ENCODE peak calls at places on chromosomes 4 and X, in five cellular contexts. R is NCI-H446, P is left lung, K is ureter, N is stromal cell of bone marrow. L is an unnamed sample.

GRCh38 chr4:123816970-123817688 is 420.5 kb downstream of the SPRY1 start:
- DNase-seq in R (no peak), P (no peak), K (no peak), N (no peak), L (no peak)

GRCh38 chrX:48761674-48762471 is at the start of gene GLOD5:
- DNase-seq in R (no peak), P (peak; percentile 82), K (peak; percentile 76), N (no peak), L (peak; percentile 40)

GRCh38 chr4:38366451-38366850 is 297.5 kb upstream of the KLF3 start:
- DNase-seq in R (no peak), P (no peak), K (peak; percentile 65), N (no peak), L (no peak)

GRCh38 chr4:7638984-7639789 is 204.5 kb upstream of the PSAPL1 start:
- DNase-seq in R (no peak), P (no peak), K (no peak), N (no peak), L (no peak)

GRCh38 chr4:159358226-159358625 is 255.3 kb downstream of the RAPGEF2 start:
- DNase-seq in R (no peak), P (no peak), K (no peak), N (peak; percentile 73), L (no peak)

GRCh38 chr4:6649216-6649615 is 8.7 kb downstream of the MRFAP1 start:
- DNase-seq in R (no peak), P (no peak), K (no peak), N (no peak), L (no peak)

GRCh38 chr4:15444879-15445576 is 17.2 kb downstream of the C1QTNF7 start:
- DNase-seq in R (no peak), P (no peak), K (no peak), N (no peak), L (no peak)

GRCh38 chr4:40924096-40924792 is 174.5 kb downstream of the NSUN7 start:
- DNase-seq in R (peak; percentile 25), P (peak; percentile 91), K (peak; percentile 58), N (no peak), L (peak; percentile 90)

GRCh38 chrX:14777484-14777883 is 95.4 kb downstream of the FANCB start:
- DNase-seq in R (no peak), P (no peak), K (no peak), N (peak; percentile 14), L (no peak)

GRCh38 chr4:127214936-127215335 is 417.8 kb upstream of the INTU start:
- DNase-seq in R (no peak), P (no peak), K (no peak), N (no peak), L (no peak)

GRCh38 chr4:181365671-181366070 is 877.5 kb upstream of the TENM3 start:
- DNase-seq in R (no peak), P (peak; percentile 57), K (no peak), N (no peak), L (no peak)

GRCh38 chr4:7655549-7656243 is 221.0 kb upstream of the PSAPL1 start:
- DNase-seq in R (no peak), P (no peak), K (no peak), N (no peak), L (no peak)

GRCh38 chr4:147103403-147103946 is 157.8 kb upstream of the TTC29 start:
- DNase-seq in R (no peak), P (no peak), K (peak; percentile 69), N (peak; percentile 99), L (no peak)

GRCh38 chr4:186134254-186134653 is 29.8 kb downstream of the FAM149A start:
- DNase-seq in R (no peak), P (no peak), K (no peak), N (no peak), L (no peak)

GRCh38 chr4:124890522-124890921 is 178.0 kb upstream of the ANKRD50 start:
- DNase-seq in R (no peak), P (no peak), K (no peak), N (peak; percentile 41), L (no peak)

GRCh38 chrX:105869676-105870075 is 47.3 kb downstream of the NRK start:
- DNase-seq in R (no peak), P (no peak), K (no peak), N (no peak), L (no peak)

GRCh38 chr4:88341227-88342192 is 37.1 kb upstream of the HERC6 start:
- DNase-seq in R (no peak), P (no peak), K (no peak), N (peak; percentile 89), L (no peak)

GRCh38 chrX:41010188-41010846 is 74.9 kb upstream of the USP9X start:
- DNase-seq in R (peak; percentile 60), P (peak; percentile 79), K (peak; percentile 84), N (peak; percentile 86), L (peak; percentile 72)

GRCh38 chr4:98446499-98447375 is 185.6 kb downstream of the RAP1GDS1 start:
- DNase-seq in R (no peak), P (no peak), K (no peak), N (no peak), L (peak; percentile 85)

GRCh38 chr4:45640281-45640680 is 483.6 kb downstream of the GABRG1 start:
- DNase-seq in R (no peak), P (no peak), K (no peak), N (no peak), L (no peak)

GRCh38 chr4:138893991-138894390 is 121.6 kb upstream of the NOCT start:
- DNase-seq in R (no peak), P (no peak), K (no peak), N (no peak), L (no peak)

GRCh38 chrX:13069771-13070410 is 25.5 kb upstream of the FAM9C start:
- DNase-seq in R (no peak), P (no peak), K (no peak), N (no peak), L (no peak)

GRCh38 chr4:168589154-168589553 is 92.3 kb downstream of the PALLD start:
- DNase-seq in R (no peak), P (no peak), K (no peak), N (peak; percentile 55), L (no peak)

L was measured in activated CD8-positive, alpha-beta T cell treated with anti-CD3 and anti-CD28 coated beads for 36 hours.